ENCODE peak calls at places on chromosomes 3 and 15, in five cellular contexts. B is CD8-positive, alpha-beta T cell; G is HCT116; A is heart left ventricle; L is omental fat pad. S is an unnamed sample.

GRCh38 chr15:77695548-77695947 is 62.8 kb upstream of the LINGO1 start:
- DNase-seq in B (no peak), G (no peak), A (no peak), L (no peak), S (no peak)

GRCh38 chr3:41363830-41364523 is 164.7 kb downstream of the CTNNB1 start:
- DNase-seq in B (no peak), G (no peak), A (no peak), L (no peak), S (no peak)

GRCh38 chr3:184778426-184779332 is 33.3 kb upstream of the VPS8 start:
- DNase-seq in B (no peak), G (no peak), A (no peak), L (no peak), S (no peak)

GRCh38 chr15:57555270-57555669 is 36.4 kb upstream of the MYZAP start:
- DNase-seq in B (no peak), G (no peak), A (no peak), L (no peak), S (no peak)

GRCh38 chr3:119033393-119034255 is 1.0 kb downstream of the IGSF11 start:
- DNase-seq in B (no peak), G (no peak), A (no peak), L (no peak), S (no peak)

GRCh38 chr15:39404767-39405173 is 176.1 kb upstream of the THBS1 start:
- DNase-seq in B (no peak), G (no peak), A (no peak), L (no peak), S (no peak)

GRCh38 chr3:105553851-105554250 is 187.1 kb downstream of the ALCAM start:
- DNase-seq in B (no peak), G (no peak), A (no peak), L (no peak), S (no peak)

GRCh38 chr15:100438570-100438969 is 90.2 kb downstream of the CERS3 start:
- DNase-seq in B (peak), G (no peak), A (peak), L (peak), S (no peak)

GRCh38 chr15:76235186-76235826 is 76.0 kb downstream of the ETFA start:
- DNase-seq in B (no peak), G (peak), A (no peak), L (no peak), S (no peak)

GRCh38 chr3:49276475-49277356 is at the start of gene C3orf62:
- DNase-seq in B (peak), G (no peak), A (peak), L (peak), S (no peak)

GRCh38 chr3:100099621-100100020 is 14.7 kb downstream of the FILIP1L start:
- DNase-seq in B (no peak), G (no peak), A (no peak), L (no peak), S (no peak)

GRCh38 chr15:74957301-74958035 is 896 bp upstream of the RPP25 start:
- DNase-seq in B (no peak), G (no peak), A (peak), L (no peak), S (no peak)

GRCh38 chr15:90035095-90035834 is 34.1 kb downstream of the ZNF710 start:
- DNase-seq in B (no peak), G (no peak), A (peak), L (no peak), S (no peak)

GRCh38 chr3:9793161-9793781 is 389 bp downstream of the ARPC4 start:
- DNase-seq in B (no peak), G (no peak), A (no peak), L (no peak), S (no peak)

GRCh38 chr3:33439421-33440327 is 531 bp downstream of the UBP1 start:
- DNase-seq in B (peak), G (no peak), A (peak), L (no peak), S (no peak)

GRCh38 chr3:168047190-168047795 is 48.4 kb downstream of the GOLIM4 start:
- DNase-seq in B (no peak), G (peak), A (no peak), L (no peak), S (no peak)

GRCh38 chr3:8776406-8776805 is 7.0 kb upstream of the OXTR start:
- DNase-seq in B (no peak), G (no peak), A (no peak), L (no peak), S (no peak)

GRCh38 chr15:51536965-51537574 is 85.5 kb downstream of the DMXL2 start:
- DNase-seq in B (no peak), G (peak), A (no peak), L (no peak), S (no peak)

GRCh38 chr3:48656841-48657281 is 5.8 kb downstream of the CELSR3 start:
- DNase-seq in B (peak), G (no peak), A (no peak), L (no peak), S (no peak)

GRCh38 chr3:195394700-195395099 is 48.1 kb downstream of the ACAP2 start:
- DNase-seq in B (no peak), G (no peak), A (no peak), L (no peak), S (no peak)

GRCh38 chr15:23039151-23039916 is at the start of gene TUBGCP5:
- DNase-seq in B (peak), G (peak), A (peak), L (peak), S (peak)

GRCh38 chr15:64754663-64755426 is 20.5 kb downstream of the RBPMS2 start:
- DNase-seq in B (no peak), G (no peak), A (peak), L (no peak), S (no peak)

GRCh38 chr15:36845270-36845669 is 255.1 kb downstream of the MEIS2 start:
- DNase-seq in B (no peak), G (no peak), A (no peak), L (no peak), S (no peak)

GRCh38 chr3:10483364-10483675 is 22.1 kb downstream of the ATP2B2 start:
- DNase-seq in B (no peak), G (no peak), A (no peak), L (no peak), S (no peak)

GRCh38 chr3:170179444-170179843 is 2.1 kb downstream of the PHC3 start:
- DNase-seq in B (no peak), G (no peak), A (no peak), L (no peak), S (no peak)

GRCh38 chr3:170178631-170179030 is 2.9 kb downstream of the PHC3 start:
- DNase-seq in B (peak), G (no peak), A (no peak), L (no peak), S (no peak)

GRCh38 chr3:170180107-170180951 is 1.2 kb downstream of the PHC3 start:
- DNase-seq in B (peak), G (no peak), A (no peak), L (no peak), S (no peak)

DNA sequence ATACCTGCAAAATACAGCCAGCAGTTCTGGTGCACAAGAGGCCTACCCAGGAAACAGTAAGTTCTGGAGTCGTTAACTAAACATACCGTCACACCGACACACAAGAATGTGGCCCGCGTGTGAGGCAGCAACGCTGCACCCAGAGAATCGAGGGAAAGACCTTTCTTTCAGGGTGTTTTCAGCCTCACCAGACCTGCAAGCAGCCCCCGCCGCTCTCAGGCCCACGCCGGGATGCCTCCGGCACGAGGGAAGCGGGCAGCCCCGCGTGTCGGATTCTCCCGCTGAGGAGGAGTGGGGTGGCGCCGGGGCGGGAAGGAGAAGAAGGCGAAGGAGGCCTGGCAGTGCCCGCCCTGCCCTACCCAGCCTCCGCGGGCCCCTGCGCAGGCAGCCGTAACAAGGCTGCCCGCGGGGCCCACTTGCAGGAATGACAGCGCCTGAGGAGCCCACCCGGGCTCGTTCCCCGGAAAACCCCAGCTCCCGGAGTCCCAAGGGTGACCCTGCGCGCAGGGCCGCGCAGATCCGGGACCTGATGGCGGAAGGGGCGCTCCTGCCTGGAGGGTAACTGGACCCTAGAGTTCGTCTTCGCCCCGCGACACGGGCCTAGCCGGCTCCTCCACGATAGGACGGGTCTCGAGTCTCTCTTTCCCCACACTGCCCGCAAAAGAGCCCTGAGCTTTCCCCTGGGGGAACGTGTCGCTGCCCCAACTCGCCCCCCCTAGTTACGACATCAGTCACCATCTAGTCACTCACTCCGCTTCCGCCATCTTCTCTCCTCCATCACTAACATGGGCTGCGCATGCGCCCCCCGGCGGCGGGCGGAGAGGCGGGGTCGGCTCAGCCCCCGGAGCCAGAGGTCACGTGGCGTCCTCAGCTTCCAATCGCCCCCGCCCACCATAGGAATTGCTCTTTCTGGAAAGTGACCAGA is at the start of gene PHC3:
- DNase-seq in B (peak), G (peak), A (peak), L (peak), S (peak)
- TF ChIP-seq CTCF in B (no peak), G (no peak), A (no peak), L (no peak), S (no peak)

DNA sequence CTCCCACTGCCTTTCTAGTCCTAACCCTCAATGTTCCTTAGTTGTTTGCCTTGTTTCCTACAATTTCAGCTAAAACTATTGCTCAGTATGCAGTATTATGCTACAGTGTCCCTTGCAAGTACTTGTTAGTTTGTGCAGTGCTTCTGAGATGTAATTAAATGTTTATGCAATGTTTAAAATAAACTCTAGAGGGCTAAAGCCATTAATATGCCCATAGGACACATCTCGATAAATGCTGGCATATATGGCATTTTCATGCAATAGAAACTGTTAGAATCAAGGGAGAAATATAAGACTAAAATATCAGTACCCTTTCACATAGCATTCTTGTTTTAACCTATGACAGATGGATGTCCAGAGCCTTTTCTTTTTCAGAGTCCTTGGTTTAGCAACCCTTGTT is 59.8 kb upstream of the ACKR4 start:
- DNase-seq in B (no peak), G (no peak), A (no peak), L (no peak), S (no peak)
- TF ChIP-seq CTCF in B (no peak), G (no peak), A (no peak), L (no peak), S (no peak)

DNA sequence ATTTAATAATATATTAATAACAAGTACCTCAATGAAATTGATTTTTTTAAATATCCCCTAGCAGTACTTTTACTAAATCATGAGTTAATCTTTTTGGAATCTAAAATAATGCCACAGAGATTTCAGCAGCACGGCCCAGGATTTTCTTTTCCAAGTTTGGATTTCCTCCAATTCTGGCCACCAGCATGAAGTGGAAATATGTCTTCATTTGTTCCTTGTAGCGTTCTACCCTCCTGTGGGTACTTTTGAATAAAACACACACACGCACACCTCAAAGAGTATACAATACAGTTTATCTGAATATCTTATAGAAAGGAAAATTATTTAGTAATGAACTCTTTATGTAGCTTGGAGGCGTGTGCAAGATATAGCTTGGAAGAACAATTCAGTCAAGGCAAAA is 125.1 kb upstream of the STT3B start:
- DNase-seq in B (no peak), G (no peak), A (no peak), L (no peak), S (no peak)
- TF ChIP-seq CTCF in B (no peak), G (no peak), A (no peak), L (no peak), S (no peak)

GRCh38 chr3:156576887-156577427 is 22.0 kb upstream of the SSR3 start:
- DNase-seq in B (no peak), G (no peak), A (no peak), L (no peak), S (no peak)
- TF ChIP-seq CTCF in B (no peak), G (no peak), A (no peak), L (no peak), S (no peak)

GRCh38 chr3:23804441-23805227 is 1.1 kb upstream of the UBE2E1 start:
- DNase-seq in B (no peak), G (no peak), A (no peak), L (no peak), S (no peak)

GRCh38 chr3:23796518-23796917 is 9.2 kb upstream of the UBE2E1 start:
- DNase-seq in B (no peak), G (no peak), A (no peak), L (no peak), S (no peak)

GRCh38 chr3:23797490-23797889 is 8.3 kb upstream of the UBE2E1 start:
- DNase-seq in B (no peak), G (no peak), A (no peak), L (no peak), S (no peak)

GRCh38 chr3:23805228-23805880 is 401 bp upstream of the UBE2E1 start:
- DNase-seq in B (no peak), G (no peak), A (no peak), L (no peak), S (no peak)

GRCh38 chr3:23800731-23801130 is 5.0 kb upstream of the UBE2E1 start:
- DNase-seq in B (no peak), G (peak), A (no peak), L (no peak), S (no peak)
- TF ChIP-seq CTCF in B (no peak), G (peak), A (peak), L (no peak), S (peak)

DNA sequence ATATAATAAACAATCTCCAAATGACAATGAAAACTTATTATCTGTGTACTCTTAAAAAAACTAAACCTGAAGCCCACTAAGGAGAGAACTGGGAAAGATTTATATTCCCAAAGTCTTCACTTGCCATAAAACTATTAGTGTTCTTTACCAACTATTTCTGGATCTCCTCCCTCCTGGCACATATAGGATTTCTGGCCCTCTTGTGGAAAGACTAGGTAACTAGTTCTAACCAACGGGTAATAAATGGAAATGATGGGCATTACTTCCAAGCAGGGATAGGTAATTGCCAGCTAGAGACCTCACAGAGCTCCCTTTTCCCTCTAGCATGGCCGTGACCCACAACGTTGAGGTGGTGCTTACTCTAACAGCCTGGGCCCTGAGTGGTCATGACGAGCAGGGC is 110.1 kb downstream of the DNAH12 start:
- DNase-seq in B (no peak), G (peak), A (no peak), L (no peak), S (no peak)
- TF ChIP-seq CTCF in B (no peak), G (peak), A (no peak), L (no peak), S (peak)

DNA sequence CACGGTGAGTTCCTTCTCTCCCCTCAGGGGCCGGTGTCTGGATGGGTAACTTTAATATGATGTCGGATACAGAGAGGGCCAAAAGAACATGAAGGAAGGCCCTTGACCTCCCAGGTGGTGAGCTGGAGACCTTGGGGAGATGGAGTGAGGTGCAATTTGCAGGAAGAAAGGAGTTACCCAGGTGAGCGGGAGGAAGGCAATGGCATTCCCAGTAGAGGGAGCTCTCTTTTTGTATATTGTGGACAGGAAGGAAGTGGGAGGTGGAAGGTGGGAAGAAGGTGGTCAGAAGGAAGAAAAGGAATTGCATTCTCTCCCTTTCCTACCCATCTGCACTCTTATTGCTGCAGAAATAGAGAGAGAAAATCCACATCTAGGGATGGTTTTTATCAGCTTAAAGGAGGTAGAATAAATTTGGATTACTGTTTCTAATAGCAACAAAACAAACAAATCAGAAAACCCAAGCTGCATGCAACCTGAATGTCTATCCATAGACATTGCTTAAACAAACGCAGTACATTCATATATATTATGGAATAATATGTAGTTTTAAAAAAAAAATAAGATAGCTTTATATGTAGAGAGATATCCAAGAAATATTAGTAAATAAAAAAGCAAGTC is 169.0 kb upstream of the TSC22D2 start:
- DNase-seq in B (no peak), G (peak), A (no peak), L (no peak), S (no peak)
- TF ChIP-seq CTCF in B (no peak), G (peak), A (no peak), L (no peak), S (peak)

DNA sequence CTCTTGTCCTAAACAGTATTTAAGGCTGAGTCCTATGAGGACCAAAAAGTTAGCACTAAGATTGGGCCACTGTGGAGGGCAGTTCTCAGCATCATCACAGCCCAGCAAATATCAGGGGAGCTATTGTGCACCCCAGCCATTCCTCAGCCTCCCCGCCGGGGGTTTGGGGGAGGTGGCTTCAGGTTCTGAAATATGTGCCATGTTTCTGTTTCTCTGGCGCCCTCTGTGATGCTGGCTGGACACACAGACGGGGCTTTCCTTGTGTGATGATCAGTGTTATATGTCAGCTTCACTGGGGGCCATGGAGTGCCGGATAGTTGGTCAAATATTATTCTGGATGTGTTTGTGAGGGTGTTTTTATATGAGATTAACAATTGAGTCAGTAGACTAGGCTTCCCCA is 106.8 kb downstream of the GABRG3 start:
- DNase-seq in B (no peak), G (no peak), A (no peak), L (no peak), S (no peak)
- TF ChIP-seq CTCF in B (no peak), G (no peak), A (no peak), L (no peak), S (peak)

S was measured in D721Med.